ENCODE peak calls at places on chromosomes 11 and 22, in eight cellular contexts. One of them, this sample, is unnamed.

GRCh38 chr11:65422633-65423515 is at the start of gene NEAT1:
- DNase-seq in transverse colon: peak
- DNase-seq in coronary artery: peak
- DNase-seq in psoas muscle: peak
- DNase-seq in lung: peak
- DNase-seq in endothelial cell: peak
- DNase-seq in uterus: peak
- DNase-seq in A549: no peak
- DNase-seq in this sample: peak

GRCh38 chr11:17476317-17477083 is at the start of gene ABCC8:
- DNase-seq in transverse colon: no peak
- DNase-seq in coronary artery: no peak
- DNase-seq in psoas muscle: no peak
- DNase-seq in lung: no peak
- DNase-seq in endothelial cell: peak
- DNase-seq in uterus: no peak
- DNase-seq in A549: no peak
- DNase-seq in this sample: no peak

GRCh38 chr22:38927033-38927789 is 30.2 kb upstream of the APOBEC3A start:
- DNase-seq in transverse colon: peak
- DNase-seq in coronary artery: no peak
- DNase-seq in psoas muscle: peak
- DNase-seq in lung: peak
- DNase-seq in endothelial cell: peak
- DNase-seq in uterus: peak
- DNase-seq in A549: peak
- DNase-seq in this sample: peak

GRCh38 chr11:11782532-11783110 is 59.2 kb upstream of the USP47 start:
- DNase-seq in transverse colon: peak
- DNase-seq in coronary artery: no peak
- DNase-seq in psoas muscle: no peak
- DNase-seq in lung: no peak
- DNase-seq in endothelial cell: no peak
- DNase-seq in uterus: no peak
- DNase-seq in A549: no peak
- DNase-seq in this sample: no peak

GRCh38 chr11:11701070-11701469 is 79.3 kb upstream of the GALNT18 start:
- DNase-seq in transverse colon: no peak
- DNase-seq in coronary artery: no peak
- DNase-seq in psoas muscle: no peak
- DNase-seq in lung: no peak
- DNase-seq in endothelial cell: no peak
- DNase-seq in uterus: no peak
- DNase-seq in A549: no peak
- DNase-seq in this sample: no peak

GRCh38 chr11:10828407-10828806 is 19.7 kb upstream of the EIF4G2 start:
- DNase-seq in transverse colon: no peak
- DNase-seq in coronary artery: no peak
- DNase-seq in psoas muscle: no peak
- DNase-seq in lung: no peak
- DNase-seq in endothelial cell: no peak
- DNase-seq in uterus: no peak
- DNase-seq in A549: no peak
- DNase-seq in this sample: no peak

GRCh38 chr11:44006882-44007495 is 40.8 kb upstream of the ACCSL start:
- DNase-seq in transverse colon: no peak
- DNase-seq in coronary artery: peak
- DNase-seq in psoas muscle: no peak
- DNase-seq in lung: no peak
- DNase-seq in endothelial cell: no peak
- DNase-seq in uterus: peak
- DNase-seq in A549: no peak
- DNase-seq in this sample: peak

GRCh38 chr11:117638913-117639543 is 158.0 kb downstream of the DSCAML1 start:
- DNase-seq in transverse colon: no peak
- DNase-seq in coronary artery: no peak
- DNase-seq in psoas muscle: no peak
- DNase-seq in lung: no peak
- DNase-seq in endothelial cell: no peak
- DNase-seq in uterus: no peak
- DNase-seq in A549: no peak
- DNase-seq in this sample: no peak

GRCh38 chr22:47001288-47001687 is 238.8 kb downstream of the TBC1D22A start:
- DNase-seq in transverse colon: no peak
- DNase-seq in coronary artery: no peak
- DNase-seq in psoas muscle: no peak
- DNase-seq in lung: no peak
- DNase-seq in endothelial cell: no peak
- DNase-seq in uterus: no peak
- DNase-seq in A549: no peak
- DNase-seq in this sample: no peak

GRCh38 chr11:58629857-58630256 is 7.4 kb downstream of the CNTF start:
- DNase-seq in transverse colon: peak
- DNase-seq in coronary artery: no peak
- DNase-seq in psoas muscle: no peak
- DNase-seq in lung: no peak
- DNase-seq in endothelial cell: peak
- DNase-seq in uterus: no peak
- DNase-seq in A549: peak
- DNase-seq in this sample: no peak

GRCh38 chr11:121909571-121909970 is 206.4 kb downstream of the BLID start:
- DNase-seq in transverse colon: no peak
- DNase-seq in coronary artery: no peak
- DNase-seq in psoas muscle: no peak
- DNase-seq in lung: no peak
- DNase-seq in endothelial cell: no peak
- DNase-seq in uterus: no peak
- DNase-seq in A549: no peak
- DNase-seq in this sample: no peak

GRCh38 chr11:7448126-7448525 is 37.2 kb upstream of the OLFML1 start:
- DNase-seq in transverse colon: no peak
- DNase-seq in coronary artery: no peak
- DNase-seq in psoas muscle: no peak
- DNase-seq in lung: no peak
- DNase-seq in endothelial cell: no peak
- DNase-seq in uterus: no peak
- DNase-seq in A549: no peak
- DNase-seq in this sample: no peak

GRCh38 chr22:20498913-20499312 is 3.3 kb upstream of the KLHL22 start:
- DNase-seq in transverse colon: no peak
- DNase-seq in coronary artery: no peak
- DNase-seq in psoas muscle: no peak
- DNase-seq in lung: no peak
- DNase-seq in endothelial cell: no peak
- DNase-seq in uterus: no peak
- DNase-seq in A549: no peak
- DNase-seq in this sample: no peak

GRCh38 chr22:46308283-46308988 is 11.8 kb downstream of the GTSE1 start:
- DNase-seq in transverse colon: no peak
- DNase-seq in coronary artery: no peak
- DNase-seq in psoas muscle: no peak
- DNase-seq in lung: no peak
- DNase-seq in endothelial cell: no peak
- DNase-seq in uterus: no peak
- DNase-seq in A549: no peak
- DNase-seq in this sample: no peak

GRCh38 chr11:13962562-13963168 is at the start of gene SPON1:
- DNase-seq in transverse colon: peak
- DNase-seq in coronary artery: no peak
- DNase-seq in psoas muscle: peak
- DNase-seq in lung: peak
- DNase-seq in endothelial cell: peak
- DNase-seq in uterus: peak
- DNase-seq in A549: no peak
- DNase-seq in this sample: no peak

GRCh38 chr22:20979243-20979809 is 2.8 kb upstream of the LZTR1 start:
- DNase-seq in transverse colon: peak
- DNase-seq in coronary artery: no peak
- DNase-seq in psoas muscle: peak
- DNase-seq in lung: peak
- DNase-seq in endothelial cell: peak
- DNase-seq in uterus: peak
- DNase-seq in A549: no peak
- DNase-seq in this sample: no peak

GRCh38 chr11:78595431-78596130 is 20.9 kb upstream of the NARS2 start:
- DNase-seq in transverse colon: no peak
- DNase-seq in coronary artery: no peak
- DNase-seq in psoas muscle: no peak
- DNase-seq in lung: no peak
- DNase-seq in endothelial cell: no peak
- DNase-seq in uterus: peak
- DNase-seq in A549: no peak
- DNase-seq in this sample: no peak

DNA sequence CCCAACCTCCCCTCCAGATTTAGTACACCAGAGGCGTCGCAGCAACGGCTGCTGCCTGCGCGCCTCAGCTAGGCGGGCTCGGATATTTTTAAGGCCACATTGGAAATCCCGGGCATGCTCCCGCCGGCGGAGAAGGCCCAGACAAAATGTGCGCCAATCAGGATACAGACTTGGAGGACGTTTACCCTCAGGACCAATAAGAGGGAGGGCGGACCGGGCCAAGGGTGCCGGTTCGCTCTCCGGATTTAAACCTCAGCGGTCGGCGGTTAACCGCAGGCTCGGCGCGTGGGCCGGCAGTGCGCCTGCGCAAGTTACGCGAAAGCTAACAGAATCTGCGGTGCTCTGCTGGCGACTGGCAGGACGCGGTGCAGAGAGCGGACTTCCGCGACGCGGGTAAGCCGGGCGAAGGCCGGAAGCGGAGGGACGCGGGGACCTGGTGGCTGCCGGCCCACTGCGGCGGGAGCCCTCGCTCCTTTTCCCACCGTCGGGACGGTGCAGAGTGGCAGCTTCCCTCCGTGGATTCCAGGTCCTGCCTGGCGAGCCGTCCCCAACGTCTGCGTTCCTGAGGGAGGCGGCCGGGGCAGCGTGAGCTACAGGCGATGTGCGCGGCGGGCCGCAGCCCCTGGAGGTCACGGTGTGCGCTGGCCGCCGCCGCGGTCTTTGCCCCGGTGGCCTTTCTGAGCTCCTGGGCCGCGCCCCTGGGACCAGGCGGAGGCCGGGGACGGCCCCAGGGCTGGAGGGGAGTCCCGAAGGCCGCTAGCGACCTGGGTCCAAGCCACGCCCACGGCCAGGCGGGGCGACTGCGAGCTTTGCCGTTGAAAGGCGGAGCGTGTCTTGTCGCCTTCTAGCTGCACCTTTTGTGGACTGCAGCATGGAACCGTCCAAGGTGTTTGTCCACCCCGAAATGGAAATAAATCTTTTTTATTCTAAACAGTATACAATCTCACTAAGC is at the start of gene HYLS1:
- DNase-seq in transverse colon: peak
- DNase-seq in coronary artery: peak
- DNase-seq in psoas muscle: peak
- DNase-seq in lung: peak
- DNase-seq in endothelial cell: peak
- DNase-seq in uterus: peak
- DNase-seq in A549: peak
- DNase-seq in this sample: peak
- TF ChIP-seq CTCF in transverse colon: peak
- TF ChIP-seq CTCF in coronary artery: peak
- TF ChIP-seq CTCF in psoas muscle: peak
- TF ChIP-seq CTCF in lung: peak
- TF ChIP-seq CTCF in endothelial cell: no peak
- TF ChIP-seq CTCF in uterus: peak
- TF ChIP-seq CTCF in A549: no peak
- TF ChIP-seq CTCF in this sample: peak

DNA sequence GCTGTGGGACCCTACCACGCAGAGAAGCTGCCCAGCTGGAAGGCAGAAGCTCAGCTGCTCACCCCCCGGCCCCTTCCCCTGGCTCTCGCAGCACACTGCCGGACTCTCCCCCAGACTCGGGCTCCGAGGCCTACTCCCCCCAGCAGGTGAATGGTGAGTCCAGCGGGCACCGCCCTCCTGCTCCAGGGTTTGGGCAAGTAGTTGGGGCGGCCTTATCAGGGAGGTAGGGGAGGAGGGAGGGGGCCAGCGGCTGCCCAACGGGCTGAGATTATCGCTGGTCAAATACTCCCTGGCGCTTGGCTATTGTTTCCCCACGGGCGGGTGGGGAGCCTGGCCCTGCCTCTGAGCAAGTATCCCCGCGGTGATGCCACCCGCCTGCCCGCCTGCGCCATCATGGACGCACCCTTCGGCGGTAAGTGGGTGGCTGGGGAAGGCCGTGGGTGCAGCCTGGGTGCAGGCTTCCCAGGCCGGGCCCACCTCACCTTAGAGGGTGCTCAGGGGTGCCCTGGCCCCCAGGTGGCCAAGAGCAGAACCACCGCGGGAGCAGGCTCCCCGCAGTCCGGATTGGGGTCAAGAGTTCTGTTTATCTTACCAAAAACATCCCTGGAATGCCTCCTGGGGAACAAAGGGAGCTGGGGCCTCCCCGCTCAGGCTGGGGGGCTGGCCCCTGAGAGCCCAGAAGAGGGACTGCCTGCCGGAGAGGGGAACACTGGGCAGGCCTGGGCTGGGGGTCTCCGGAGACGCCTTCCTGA is 16.9 kb downstream of the MYRF start:
- DNase-seq in transverse colon: no peak
- DNase-seq in coronary artery: no peak
- DNase-seq in psoas muscle: no peak
- DNase-seq in lung: no peak
- DNase-seq in endothelial cell: no peak
- DNase-seq in uterus: no peak
- DNase-seq in A549: peak
- DNase-seq in this sample: no peak
- TF ChIP-seq CTCF in transverse colon: no peak
- TF ChIP-seq CTCF in coronary artery: no peak
- TF ChIP-seq CTCF in psoas muscle: no peak
- TF ChIP-seq CTCF in lung: no peak
- TF ChIP-seq CTCF in endothelial cell: peak
- TF ChIP-seq CTCF in uterus: peak
- TF ChIP-seq CTCF in A549: peak
- TF ChIP-seq CTCF in this sample: no peak

DNA sequence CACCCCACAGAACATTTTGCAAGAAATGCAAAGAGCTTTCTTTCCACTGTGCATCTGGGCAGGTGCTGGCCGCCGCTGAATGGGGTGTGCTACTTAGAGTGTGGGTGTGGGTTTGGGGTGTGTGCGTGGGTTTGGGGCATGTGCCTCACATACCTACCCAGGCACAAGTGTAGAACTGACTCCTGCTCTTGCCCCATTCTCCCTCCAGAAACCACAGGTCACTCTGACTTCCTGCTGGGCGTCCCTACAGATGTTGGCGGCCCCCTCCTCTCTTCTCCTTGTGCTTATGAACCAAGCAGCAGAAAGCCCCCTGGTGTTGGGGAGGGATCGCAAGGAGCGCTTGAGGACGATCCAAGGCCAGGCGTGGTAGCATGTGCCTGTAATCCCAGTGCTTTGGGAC is 63.9 kb downstream of the GRIK4 start:
- DNase-seq in transverse colon: no peak
- DNase-seq in coronary artery: no peak
- DNase-seq in psoas muscle: no peak
- DNase-seq in lung: no peak
- DNase-seq in endothelial cell: no peak
- DNase-seq in uterus: no peak
- DNase-seq in A549: no peak
- DNase-seq in this sample: no peak
- TF ChIP-seq CTCF in transverse colon: no peak
- TF ChIP-seq CTCF in coronary artery: no peak
- TF ChIP-seq CTCF in psoas muscle: no peak
- TF ChIP-seq CTCF in lung: no peak
- TF ChIP-seq CTCF in endothelial cell: no peak
- TF ChIP-seq CTCF in uterus: no peak
- TF ChIP-seq CTCF in A549: no peak
- TF ChIP-seq CTCF in this sample: no peak

GRCh38 chr22:35140879-35141745 is 75.2 kb downstream of the ISX start:
- DNase-seq in transverse colon: peak
- DNase-seq in coronary artery: no peak
- DNase-seq in psoas muscle: no peak
- DNase-seq in lung: no peak
- DNase-seq in endothelial cell: peak
- DNase-seq in uterus: no peak
- DNase-seq in A549: no peak
- DNase-seq in this sample: no peak
- TF ChIP-seq CTCF in transverse colon: peak
- TF ChIP-seq CTCF in coronary artery: no peak
- TF ChIP-seq CTCF in psoas muscle: no peak
- TF ChIP-seq CTCF in lung: no peak
- TF ChIP-seq CTCF in endothelial cell: peak
- TF ChIP-seq CTCF in uterus: no peak
- TF ChIP-seq CTCF in A549: no peak
- TF ChIP-seq CTCF in this sample: no peak

This sample was measured in osteocyte.